ENCODE peak calls at places on chromosome 5, in seven cellular contexts. One of them, this sample, is unnamed.

GRCh38 chr5:145856285-145856818 is 16.5 kb downstream of the GRXCR2 start:
- DNase-seq in KBM-7: peak
- DNase-seq in CD8-positive, alpha-beta memory T cell: no peak
- DNase-seq in stimulated activated CD8-positive, alpha-beta memory T cell treated with anti-CD3 and anti-CD28 coated beads, Interleukin-7, amount 100 ng/mL, for 24 hours: no peak
- DNase-seq in CD4-positive, alpha-beta memory T cell: no peak
- DNase-seq in NCI-H1048: no peak
- DNase-seq in CD8-positive, alpha-beta T cell: no peak
- DNase-seq in this sample: no peak

GRCh38 chr5:1823381-1824034 is 22.3 kb downstream of the NDUFS6 start:
- DNase-seq in KBM-7: no peak
- DNase-seq in NCI-H1048: no peak
- DNase-seq in CD4-positive, alpha-beta memory T cell: no peak
- DNase-seq in stimulated activated CD8-positive, alpha-beta memory T cell treated with anti-CD3 and anti-CD28 coated beads, Interleukin-7, amount 100 ng/mL, for 24 hours: no peak
- DNase-seq in CD8-positive, alpha-beta T cell: no peak
- DNase-seq in CD8-positive, alpha-beta memory T cell: no peak
- DNase-seq in this sample: no peak

GRCh38 chr5:135456238-135457099 is 4.3 kb upstream of the TIFAB start:
- DNase-seq in CD8-positive, alpha-beta T cell: no peak
- DNase-seq in stimulated activated CD8-positive, alpha-beta memory T cell treated with anti-CD3 and anti-CD28 coated beads, Interleukin-7, amount 100 ng/mL, for 24 hours: no peak
- DNase-seq in CD8-positive, alpha-beta memory T cell: no peak
- DNase-seq in CD4-positive, alpha-beta memory T cell: no peak
- DNase-seq in NCI-H1048: no peak
- DNase-seq in KBM-7: no peak
- DNase-seq in this sample: no peak

GRCh38 chr5:66498791-66499207 is 97.4 kb upstream of the MAST4 start:
- DNase-seq in stimulated activated CD8-positive, alpha-beta memory T cell treated with anti-CD3 and anti-CD28 coated beads, Interleukin-7, amount 100 ng/mL, for 24 hours: no peak
- DNase-seq in NCI-H1048: no peak
- DNase-seq in CD8-positive, alpha-beta T cell: no peak
- DNase-seq in CD4-positive, alpha-beta memory T cell: no peak
- DNase-seq in KBM-7: no peak
- DNase-seq in CD8-positive, alpha-beta memory T cell: no peak
- DNase-seq in this sample: no peak

GRCh38 chr5:151168602-151169344 is 11.2 kb upstream of the ANXA6 start:
- DNase-seq in CD4-positive, alpha-beta memory T cell: no peak
- DNase-seq in stimulated activated CD8-positive, alpha-beta memory T cell treated with anti-CD3 and anti-CD28 coated beads, Interleukin-7, amount 100 ng/mL, for 24 hours: no peak
- DNase-seq in KBM-7: no peak
- DNase-seq in NCI-H1048: no peak
- DNase-seq in CD8-positive, alpha-beta memory T cell: no peak
- DNase-seq in CD8-positive, alpha-beta T cell: no peak
- DNase-seq in this sample: no peak

GRCh38 chr5:31581498-31582099 is 49.5 kb downstream of the C5orf22 start:
- DNase-seq in CD8-positive, alpha-beta T cell: no peak
- DNase-seq in stimulated activated CD8-positive, alpha-beta memory T cell treated with anti-CD3 and anti-CD28 coated beads, Interleukin-7, amount 100 ng/mL, for 24 hours: no peak
- DNase-seq in CD4-positive, alpha-beta memory T cell: peak
- DNase-seq in CD8-positive, alpha-beta memory T cell: no peak
- DNase-seq in KBM-7: peak
- DNase-seq in NCI-H1048: no peak
- DNase-seq in this sample: peak

GRCh38 chr5:41003670-41004376 is 67.3 kb downstream of the MROH2B start:
- DNase-seq in NCI-H1048: no peak
- DNase-seq in CD4-positive, alpha-beta memory T cell: no peak
- DNase-seq in KBM-7: no peak
- DNase-seq in stimulated activated CD8-positive, alpha-beta memory T cell treated with anti-CD3 and anti-CD28 coated beads, Interleukin-7, amount 100 ng/mL, for 24 hours: no peak
- DNase-seq in CD8-positive, alpha-beta memory T cell: no peak
- DNase-seq in CD8-positive, alpha-beta T cell: no peak
- DNase-seq in this sample: no peak

GRCh38 chr5:132414634-132415377 is 45.3 kb downstream of the SLC22A5 start:
- DNase-seq in CD4-positive, alpha-beta memory T cell: no peak
- DNase-seq in CD8-positive, alpha-beta memory T cell: no peak
- DNase-seq in stimulated activated CD8-positive, alpha-beta memory T cell treated with anti-CD3 and anti-CD28 coated beads, Interleukin-7, amount 100 ng/mL, for 24 hours: no peak
- DNase-seq in CD8-positive, alpha-beta T cell: no peak
- DNase-seq in KBM-7: no peak
- DNase-seq in NCI-H1048: no peak
- DNase-seq in this sample: peak

GRCh38 chr5:74575741-74576538 is 64.6 kb downstream of the ENC1 start:
- DNase-seq in CD4-positive, alpha-beta memory T cell: peak
- DNase-seq in KBM-7: no peak
- DNase-seq in stimulated activated CD8-positive, alpha-beta memory T cell treated with anti-CD3 and anti-CD28 coated beads, Interleukin-7, amount 100 ng/mL, for 24 hours: no peak
- DNase-seq in CD8-positive, alpha-beta memory T cell: no peak
- DNase-seq in CD8-positive, alpha-beta T cell: no peak
- DNase-seq in NCI-H1048: no peak
- DNase-seq in this sample: no peak

GRCh38 chr5:54455413-54456157 is at the start of gene HSPB3:
- DNase-seq in CD8-positive, alpha-beta memory T cell: no peak
- DNase-seq in stimulated activated CD8-positive, alpha-beta memory T cell treated with anti-CD3 and anti-CD28 coated beads, Interleukin-7, amount 100 ng/mL, for 24 hours: no peak
- DNase-seq in KBM-7: no peak
- DNase-seq in CD4-positive, alpha-beta memory T cell: no peak
- DNase-seq in NCI-H1048: no peak
- DNase-seq in CD8-positive, alpha-beta T cell: no peak
- DNase-seq in this sample: no peak

GRCh38 chr5:95668216-95668615 is 14.6 kb downstream of the SPATA9 start:
- DNase-seq in CD4-positive, alpha-beta memory T cell: no peak
- DNase-seq in CD8-positive, alpha-beta memory T cell: no peak
- DNase-seq in KBM-7: no peak
- DNase-seq in NCI-H1048: no peak
- DNase-seq in CD8-positive, alpha-beta T cell: no peak
- DNase-seq in stimulated activated CD8-positive, alpha-beta memory T cell treated with anti-CD3 and anti-CD28 coated beads, Interleukin-7, amount 100 ng/mL, for 24 hours: no peak
- DNase-seq in this sample: no peak

GRCh38 chr5:91366571-91366970 is 16.5 kb downstream of the ARRDC3 start:
- DNase-seq in NCI-H1048: no peak
- DNase-seq in CD4-positive, alpha-beta memory T cell: no peak
- DNase-seq in KBM-7: no peak
- DNase-seq in CD8-positive, alpha-beta T cell: no peak
- DNase-seq in CD8-positive, alpha-beta memory T cell: no peak
- DNase-seq in stimulated activated CD8-positive, alpha-beta memory T cell treated with anti-CD3 and anti-CD28 coated beads, Interleukin-7, amount 100 ng/mL, for 24 hours: no peak
- DNase-seq in this sample: no peak

GRCh38 chr5:111013011-111013410 is 58.5 kb upstream of the TSLP start:
- DNase-seq in CD4-positive, alpha-beta memory T cell: no peak
- DNase-seq in stimulated activated CD8-positive, alpha-beta memory T cell treated with anti-CD3 and anti-CD28 coated beads, Interleukin-7, amount 100 ng/mL, for 24 hours: no peak
- DNase-seq in NCI-H1048: no peak
- DNase-seq in CD8-positive, alpha-beta memory T cell: no peak
- DNase-seq in CD8-positive, alpha-beta T cell: no peak
- DNase-seq in KBM-7: no peak
- DNase-seq in this sample: no peak

This sample was measured in NAMALWA.